ENCODE peak calls at places on chromosomes 11 and 22, in ten cellular contexts. Q, V, C, I, R, E, A, D, X and S are unnamed samples.
A peak's percentile ranks its signal among the peaks of the same experiment; 100 is the strongest.

GRCh38 chr11:123653997-123654565 is 343 bp downstream of the SCN3B start:
- DNase-seq in Q (peak; percentile 79), V (no peak), R (peak; percentile 31), E (peak; percentile 28), A (peak; percentile 34), I (peak; percentile 5), X (peak; percentile 54), C (peak; percentile 66), D (peak; percentile 58), S (peak; percentile 67)

GRCh38 chr22:40603088-40603605 is 33.4 kb downstream of the MRTFA start:
- DNase-seq in R (peak; percentile 55), D (no peak), X (no peak), I (no peak), A (peak; percentile 78), V (no peak), E (no peak), C (no peak), Q (no peak), S (no peak)

GRCh38 chr11:15826826-15827225 is 529.5 kb downstream of the SOX6 start:
- DNase-seq in I (no peak), Q (peak; percentile 64), D (peak; percentile 40), X (no peak), R (peak; percentile 17), C (no peak), A (no peak), E (peak; percentile 45), V (no peak), S (no peak)

GRCh38 chr11:38577769-38578168 is 1979.7 kb upstream of the RAG2 start:
- DNase-seq in Q (no peak), X (no peak), E (no peak), V (no peak), R (no peak), I (no peak), A (no peak), D (no peak), C (no peak), S (no peak)

GRCh38 chr11:16606784-16607674 is 131.4 kb upstream of the C11orf58 start:
- DNase-seq in A (peak; percentile 41), X (peak; percentile 55), I (no peak), D (peak; percentile 68), V (no peak), E (peak; percentile 25), Q (peak; percentile 78), C (peak; percentile 67), R (no peak), S (peak; percentile 47)

GRCh38 chr11:13836666-13837065 is 125.9 kb upstream of the SPON1 start:
- DNase-seq in C (no peak), Q (no peak), X (no peak), E (no peak), A (no peak), R (no peak), V (no peak), D (no peak), I (no peak), S (no peak)

GRCh38 chr11:76513654-76514034 is 68.8 kb downstream of the EMSY start:
- DNase-seq in C (no peak), D (no peak), R (no peak), A (no peak), V (no peak), X (no peak), E (no peak), I (no peak), Q (no peak), S (no peak)

GRCh38 chr11:46930089-46930488 is 6.5 kb upstream of the CSTPP1 start:
- DNase-seq in C (no peak), X (no peak), I (no peak), E (peak; percentile 84), A (peak; percentile 73), Q (no peak), R (peak; percentile 71), V (no peak), D (no peak), S (no peak)

DNA sequence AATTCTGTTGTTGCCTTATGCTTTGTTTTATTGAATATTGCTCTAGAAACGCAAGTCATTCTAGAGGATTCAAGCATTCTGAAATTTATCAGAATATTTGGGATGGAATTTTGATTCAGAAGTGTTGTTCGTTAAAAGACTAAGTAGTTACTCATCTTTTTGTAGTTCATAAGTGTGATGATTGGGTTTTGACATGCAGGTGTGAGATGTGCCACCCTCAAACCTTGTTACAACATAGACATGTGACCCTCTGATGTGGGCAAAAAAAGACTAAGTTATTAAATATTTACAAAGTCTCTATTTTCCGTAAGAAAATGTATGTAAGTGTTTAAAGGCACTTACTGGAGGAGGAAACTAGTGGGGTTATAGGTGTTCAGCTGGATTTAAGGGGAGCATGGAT is 8.9 kb downstream of the YWHAH start:
- DNase-seq in Q (no peak), C (no peak), I (no peak), D (no peak), R (no peak), V (no peak), A (no peak), E (no peak), X (no peak), S (no peak)
- H3K27ac ChIP-seq in Q (peak overlapping the region; percentile 75), C (peak overlapping the region; percentile 78), I (no peak overlapping the region), D (peak overlapping the region; percentile 70), R (peak overlapping the region; percentile 29), V (no peak overlapping the region), A (no peak overlapping the region), E (no peak overlapping the region), X (no peak overlapping the region), S (peak overlapping the region; percentile 64)

DNA sequence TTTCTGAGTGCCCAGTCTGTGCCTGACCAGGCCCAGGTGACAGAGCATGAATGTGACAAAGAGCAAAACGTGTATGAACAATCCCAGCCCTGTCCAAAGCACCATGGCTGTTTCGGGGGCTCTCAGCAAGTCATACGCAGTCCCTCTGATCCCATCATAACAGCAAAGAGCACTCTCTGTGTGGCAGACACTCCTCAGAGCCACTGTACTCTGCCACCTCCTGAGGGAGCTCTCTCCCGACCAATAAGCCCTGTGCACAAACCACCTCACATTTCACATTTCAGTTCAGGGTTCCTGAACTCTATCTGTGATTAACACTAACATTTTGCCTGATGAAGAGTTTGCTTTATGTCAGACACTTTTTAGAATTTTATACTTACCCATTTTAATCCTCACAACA is 6.6 kb downstream of the DGCR2 start:
- DNase-seq in I (no peak), D (no peak), A (no peak), R (no peak), V (no peak), Q (no peak), X (no peak), E (no peak), C (no peak), S (no peak)
- TF ChIP-seq CTCF in I (no peak), D (no peak), A (peak; percentile 13), R (no peak), V (no peak), Q (no peak), X (no peak), E (no peak), C (no peak), S (peak; percentile 8)

GRCh38 chr11:70126494-70126893 is 48.4 kb downstream of the ANO1 start:
- DNase-seq in A (no peak), Q (no peak), D (no peak), X (no peak), R (no peak), V (no peak), C (no peak), I (no peak), E (no peak), S (no peak)

GRCh38 chr11:70130636-70131035 is 52.5 kb downstream of the ANO1 start:
- DNase-seq in D (no peak), A (no peak), V (no peak), C (no peak), R (no peak), X (no peak), Q (no peak), I (no peak), E (no peak), S (no peak)

GRCh38 chr11:70127653-70128434 is 49.7 kb downstream of the ANO1 start:
- DNase-seq in C (no peak), D (no peak), V (no peak), X (no peak), Q (no peak), I (no peak), A (peak; percentile 24), E (no peak), R (peak; percentile 21), S (no peak)

GRCh38 chr11:70129051-70129592 is 51.0 kb downstream of the ANO1 start:
- DNase-seq in X (no peak), R (no peak), D (no peak), I (no peak), Q (no peak), C (no peak), A (no peak), V (no peak), E (no peak), S (no peak)

GRCh38 chr11:70128435-70128906 is 50.4 kb downstream of the ANO1 start:
- DNase-seq in X (no peak), I (no peak), R (peak; percentile 21), C (no peak), E (peak; percentile 78), A (no peak), V (no peak), Q (no peak), D (no peak), S (no peak)
- H3K27ac ChIP-seq in X (no peak overlapping the region), I (no peak overlapping the region), R (peak overlapping the region; percentile 37), C (no peak overlapping the region), E (peak overlapping the region; percentile 18), A (peak overlapping the region; percentile 7), V (no peak overlapping the region), Q (no peak overlapping the region), D (no peak overlapping the region), S (no peak overlapping the region)

GRCh38 chr11:30045144-30045543 is 28.3 kb upstream of the KCNA4 start:
- DNase-seq in X (no peak), D (no peak), V (no peak), C (no peak), Q (no peak), E (no peak), I (no peak), A (no peak), R (no peak), S (no peak)

GRCh38 chr11:30041171-30041570 is 24.3 kb upstream of the KCNA4 start:
- DNase-seq in V (no peak), R (no peak), A (no peak), X (no peak), C (no peak), E (no peak), I (no peak), D (no peak), Q (no peak), S (no peak)

GRCh38 chr11:30049214-30049613 is 32.4 kb upstream of the KCNA4 start:
- DNase-seq in D (no peak), V (no peak), Q (no peak), C (no peak), E (no peak), I (no peak), A (no peak), R (no peak), X (no peak), S (no peak)

GRCh38 chr11:30046211-30046945 is 29.5 kb upstream of the KCNA4 start:
- DNase-seq in X (no peak), I (no peak), R (no peak), A (no peak), Q (no peak), C (no peak), D (no peak), V (no peak), E (no peak), S (no peak)
- TF ChIP-seq CTCF in X (no peak), I (no peak), R (no peak), A (no peak), Q (no peak), C (no peak), D (no peak), V (no peak), E (no peak), S (no peak)

GRCh38 chr22:50250249-50250554 is 863 bp downstream of the HDAC10 start:
- DNase-seq in X (no peak), A (no peak), C (no peak), I (no peak), Q (no peak), D (no peak), V (no peak), E (no peak), R (no peak), S (no peak)
- H3K27ac ChIP-seq in X (peak overlapping the region; percentile 79), A (peak overlapping the region; percentile 28), C (no peak overlapping the region), I (no peak overlapping the region), Q (no peak overlapping the region), D (peak overlapping the region; percentile 85), V (no peak overlapping the region), E (no peak overlapping the region), R (no peak overlapping the region), S (peak overlapping the region; percentile 68)